ENCODE peak calls at places on chromosomes 5 and 9, in six cellular contexts. R, Q, F, C, S and Z are unnamed samples.

GRCh38 chr9:89745601-89746376 is 141.0 kb downstream of the GADD45G start:
- DNase-seq in Q (no peak), S (no peak), R (no peak), C (no peak), F (no peak), Z (no peak)

GRCh38 chr5:132498152-132498551 is 7.6 kb upstream of the IRF1 start:
- DNase-seq in F (peak), C (no peak), Q (no peak), S (no peak), R (peak), Z (peak)

GRCh38 chr9:30198463-30199309 is 2185.8 kb upstream of the ACO1 start:
- DNase-seq in Q (no peak), S (no peak), C (no peak), R (no peak), F (no peak), Z (no peak)

GRCh38 chr5:133285583-133286021 is 233.8 kb downstream of the HSPA4 start:
- DNase-seq in Q (no peak), S (peak), F (peak), R (peak), C (no peak), Z (no peak)

GRCh38 chr5:106822851-106823250 is 847.9 kb downstream of the EFNA5 start:
- DNase-seq in S (no peak), C (no peak), Q (peak), R (no peak), F (no peak), Z (no peak)

GRCh38 chr9:137167752-137168574 is 1.9 kb downstream of the LRRC26 start:
- DNase-seq in R (peak), F (peak), S (no peak), C (no peak), Q (no peak), Z (no peak)

GRCh38 chr9:93294011-93294410 is 110.1 kb downstream of the WNK2 start:
- DNase-seq in Q (no peak), F (no peak), S (no peak), R (no peak), C (no peak), Z (no peak)

GRCh38 chr5:93364386-93364785 is 216.6 kb downstream of the NR2F1-AS1 start:
- DNase-seq in C (no peak), R (no peak), S (no peak), F (no peak), Q (no peak), Z (no peak)

GRCh38 chr9:20473566-20474116 is 148.7 kb downstream of the MLLT3 start:
- DNase-seq in F (no peak), R (no peak), C (no peak), Q (no peak), S (no peak), Z (no peak)

GRCh38 chr5:34803974-34804373 is 35.0 kb upstream of the TTC23L start:
- DNase-seq in C (no peak), R (no peak), Q (no peak), F (no peak), S (no peak), Z (no peak)

GRCh38 chr5:137199966-137200365 is 299.2 kb downstream of the SPOCK1 start:
- DNase-seq in Q (no peak), S (no peak), F (no peak), C (no peak), R (no peak), Z (no peak)

GRCh38 chr5:89120719-89121118 is 237.7 kb upstream of the MEF2C start:
- DNase-seq in F (no peak), R (no peak), S (no peak), Q (no peak), C (no peak), Z (no peak)

GRCh38 chr5:152505442-152506042 is 100.5 kb upstream of the NMUR2 start:
- DNase-seq in Q (peak), S (peak), C (no peak), R (peak), F (peak), Z (peak)

GRCh38 chr5:133992429-133993151 is 12.2 kb downstream of the VDAC1 start:
- DNase-seq in F (peak), Q (no peak), C (no peak), S (no peak), R (no peak), Z (peak)

GRCh38 chr9:84513981-84514380 is 155.5 kb upstream of the NTRK2 start:
- DNase-seq in R (no peak), Q (no peak), S (no peak), F (no peak), C (no peak), Z (peak)

GRCh38 chr5:90962481-90962880 is 403.9 kb downstream of the ADGRV1 start:
- DNase-seq in F (no peak), S (no peak), Q (no peak), R (no peak), C (no peak), Z (no peak)

GRCh38 chr9:108983885-108984284 is 29.4 kb downstream of the CTNNAL1 start:
- DNase-seq in S (no peak), Q (no peak), C (no peak), F (no peak), R (no peak), Z (no peak)

GRCh38 chr5:136285501-136285900 is 79.8 kb downstream of the TRPC7 start:
- DNase-seq in Q (peak), R (no peak), F (no peak), C (no peak), S (no peak), Z (no peak)